ENCODE peak calls at places on chromosomes 6 and 20, in ten cellular contexts. Q, A, L, F, H, M, U, P, D and Z are unnamed samples.

GRCh38 chr6:142855877-142856606 is 88.9 kb downstream of the HIVEP2 start:
- DNase-seq in Q (no peak), A (no peak), L (peak; percentile 29), F (no peak), H (no peak), M (no peak), U (no peak), P (no peak), D (no peak), Z (no peak)

GRCh38 chr20:4956200-4956810 is 45.0 kb downstream of the SLC23A2 start:
- DNase-seq in Q (peak; percentile 4), A (peak; percentile 34), L (peak; percentile 43), F (peak; percentile 71), H (peak; percentile 47), M (no peak), U (peak; percentile 74), P (no peak), D (peak; percentile 61), Z (no peak)

GRCh38 chr6:134826889-134827737 is 122.8 kb downstream of the ALDH8A1 start:
- DNase-seq in Q (no peak), A (no peak), L (no peak), F (peak; percentile 97), H (peak; percentile 100), M (peak; percentile 91), U (peak; percentile 82), P (peak; percentile 93), D (peak; percentile 91), Z (no peak)

GRCh38 chr20:5552154-5552553 is 198.0 kb upstream of the SHLD1 start:
- DNase-seq in Q (no peak), A (no peak), L (no peak), F (no peak), H (no peak), M (no peak), U (no peak), P (no peak), D (no peak), Z (no peak)

GRCh38 chr6:164266851-164267250 is 852.3 kb downstream of the QKI start:
- DNase-seq in Q (no peak), A (no peak), L (no peak), F (no peak), H (no peak), M (no peak), U (no peak), P (no peak), D (no peak), Z (no peak)

GRCh38 chr6:63351995-63352586 is 32.3 kb upstream of the LGSN start:
- DNase-seq in Q (no peak), A (peak; percentile 33), L (no peak), F (peak; percentile 76), H (peak; percentile 57), M (no peak), U (peak; percentile 71), P (no peak), D (peak; percentile 46), Z (no peak)

GRCh38 chr6:144762450-144762849 is 477.3 kb downstream of the UTRN start:
- DNase-seq in Q (no peak), A (no peak), L (no peak), F (no peak), H (no peak), M (no peak), U (no peak), P (no peak), D (no peak), Z (no peak)

GRCh38 chr20:36644032-36644712 is 1.8 kb downstream of the SLA2 start:
- DNase-seq in Q (peak; percentile 79), A (no peak), L (peak; percentile 79), F (no peak), H (no peak), M (no peak), U (no peak), P (no peak), D (no peak), Z (no peak)

GRCh38 chr6:165298426-165298825 is 11.0 kb downstream of the C6orf118 start:
- DNase-seq in Q (no peak), A (no peak), L (no peak), F (no peak), H (no peak), M (no peak), U (no peak), P (no peak), D (no peak), Z (no peak)

GRCh38 chr20:43916875-43917371 is 2.3 kb downstream of the TOX2 start:
- DNase-seq in Q (no peak), A (no peak), L (no peak), F (peak; percentile 37), H (peak; percentile 42), M (no peak), U (no peak), P (no peak), D (peak; percentile 16), Z (no peak)
- H3K4me3 ChIP-seq in Q (peak overlapping the region; percentile 63), A (no peak overlapping the region), L (no peak overlapping the region), F (peak overlapping the region; percentile 73), H (peak overlapping the region; percentile 84), M (no peak overlapping the region), U (peak overlapping the region; percentile 82), P (no peak overlapping the region), D (peak overlapping the region; percentile 58), Z (no peak overlapping the region)

GRCh38 chr20:53797085-53797484 is 203.4 kb upstream of the ZNF217 start:
- DNase-seq in Q (peak; percentile 2), A (no peak), L (no peak), F (no peak), H (no peak), M (no peak), U (peak; percentile 44), P (no peak), D (no peak), Z (no peak)

GRCh38 chr20:53793783-53794383 is 200.2 kb upstream of the ZNF217 start:
- DNase-seq in Q (no peak), A (no peak), L (no peak), F (no peak), H (no peak), M (no peak), U (no peak), P (no peak), D (no peak), Z (no peak)

GRCh38 chr20:53794529-53795115 is 201.0 kb upstream of the ZNF217 start:
- DNase-seq in Q (peak; percentile 22), A (no peak), L (no peak), F (peak; percentile 58), H (peak; percentile 74), M (no peak), U (no peak), P (no peak), D (peak; percentile 24), Z (no peak)

GRCh38 chr20:53792946-53793536 is 199.4 kb upstream of the ZNF217 start:
- DNase-seq in Q (peak; percentile 17), A (no peak), L (no peak), F (no peak), H (no peak), M (no peak), U (no peak), P (no peak), D (no peak), Z (no peak)

GRCh38 chr20:53795170-53795569 is 201.5 kb upstream of the ZNF217 start:
- DNase-seq in Q (no peak), A (no peak), L (no peak), F (peak; percentile 67), H (peak; percentile 61), M (no peak), U (no peak), P (no peak), D (peak; percentile 26), Z (no peak)
- H3K4me3 ChIP-seq in Q (no peak overlapping the region), A (no peak overlapping the region), L (no peak overlapping the region), F (no peak overlapping the region), H (no peak overlapping the region), M (no peak overlapping the region), U (no peak overlapping the region), P (no peak overlapping the region), D (no peak overlapping the region), Z (no peak overlapping the region)

GRCh38 chr20:64048402-64049044 is 916 bp downstream of the SOX18 start:
- DNase-seq in Q (no peak), A (no peak), L (no peak), F (no peak), H (no peak), M (no peak), U (no peak), P (no peak), D (no peak), Z (no peak)
- H3K4me3 ChIP-seq in Q (peak overlapping the region; percentile 36), A (no peak overlapping the region), L (no peak overlapping the region), F (no peak overlapping the region), H (no peak overlapping the region), M (peak overlapping the region; percentile 69), U (no peak overlapping the region), P (no peak overlapping the region), D (no peak overlapping the region), Z (peak overlapping the region; percentile 30)

GRCh38 chr20:46400828-46401477 is 5.5 kb downstream of the ELMO2 start:
- DNase-seq in Q (no peak), A (no peak), L (peak; percentile 80), F (peak; percentile 74), H (peak; percentile 48), M (no peak), U (peak; percentile 87), P (no peak), D (peak; percentile 12), Z (no peak)

GRCh38 chr20:46400253-46400652 is 6.2 kb downstream of the ELMO2 start:
- DNase-seq in Q (no peak), A (no peak), L (no peak), F (peak; percentile 86), H (peak; percentile 74), M (no peak), U (peak; percentile 90), P (peak; percentile 50), D (peak; percentile 49), Z (no peak)

GRCh38 chr20:46399401-46399800 is 7.0 kb downstream of the ELMO2 start:
- DNase-seq in Q (no peak), A (no peak), L (peak; percentile 7), F (no peak), H (no peak), M (no peak), U (no peak), P (no peak), D (no peak), Z (no peak)

GRCh38 chr20:46402236-46402886 is 4.1 kb downstream of the ELMO2 start:
- DNase-seq in Q (no peak), A (no peak), L (no peak), F (peak; percentile 51), H (peak; percentile 58), M (no peak), U (peak; percentile 86), P (no peak), D (peak; percentile 8), Z (no peak)

GRCh38 chr20:46401478-46401860 is 4.9 kb downstream of the ELMO2 start:
- DNase-seq in Q (no peak), A (no peak), L (no peak), F (no peak), H (no peak), M (no peak), U (peak; percentile 25), P (no peak), D (no peak), Z (no peak)
- H3K4me3 ChIP-seq in Q (no peak overlapping the region), A (no peak overlapping the region), L (peak overlapping the region; percentile 33), F (peak overlapping the region; percentile 62), H (no peak overlapping the region), M (peak overlapping the region; percentile 49), U (peak overlapping the region; percentile 4), P (no peak overlapping the region), D (no peak overlapping the region), Z (no peak overlapping the region)